ENCODE peak calls at places on chromosomes 7 and 10, in four cellular contexts. One of them, this sample, is unnamed.
A peak's percentile ranks its signal among the peaks of the same experiment; 100 is the strongest.

GRCh38 chr7:79897166-79897565 is 237.5 kb upstream of the GNAI1 start:
- DNase-seq in lung: no peak
- DNase-seq in cardiac muscle cell: no peak
- DNase-seq in CD14-positive monocyte: no peak
- DNase-seq in this sample: no peak

GRCh38 chr7:155643804-155644177 is 670 bp upstream of the RBM33 start:
- DNase-seq in cardiac muscle cell: peak; percentile 27
- DNase-seq in CD14-positive monocyte: no peak
- DNase-seq in lung: no peak
- DNase-seq in this sample: no peak

GRCh38 chr7:129041142-129041928 is 13.6 kb downstream of the TNPO3 start:
- DNase-seq in cardiac muscle cell: no peak
- DNase-seq in lung: no peak
- DNase-seq in CD14-positive monocyte: no peak
- DNase-seq in this sample: no peak

GRCh38 chr10:123999956-124000615 is 93.3 kb downstream of the CHST15 start:
- DNase-seq in CD14-positive monocyte: peak; percentile 41
- DNase-seq in lung: peak; percentile 25
- DNase-seq in cardiac muscle cell: no peak
- DNase-seq in this sample: no peak

GRCh38 chr7:33854951-33855350 is 50.4 kb upstream of the BMPER start:
- DNase-seq in CD14-positive monocyte: no peak
- DNase-seq in cardiac muscle cell: peak; percentile 57
- DNase-seq in lung: no peak
- DNase-seq in this sample: no peak

GRCh38 chr7:18798018-18798906 is 302.7 kb downstream of the HDAC9 start:
- DNase-seq in CD14-positive monocyte: no peak
- DNase-seq in lung: no peak
- DNase-seq in cardiac muscle cell: peak; percentile 60
- DNase-seq in this sample: no peak

GRCh38 chr7:139231513-139232376 is 708 bp downstream of the UBN2 start:
- DNase-seq in CD14-positive monocyte: no peak
- DNase-seq in lung: peak; percentile 37
- DNase-seq in cardiac muscle cell: peak; percentile 39
- DNase-seq in this sample: no peak

GRCh38 chr7:127252380-127252718 is 392 bp downstream of the GRM8 start:
- DNase-seq in CD14-positive monocyte: no peak
- DNase-seq in lung: no peak
- DNase-seq in cardiac muscle cell: no peak
- DNase-seq in this sample: no peak

GRCh38 chr10:72260588-72261322 is 13.0 kb upstream of the DDIT4 start:
- DNase-seq in cardiac muscle cell: peak; percentile 96
- DNase-seq in CD14-positive monocyte: peak; percentile 88
- DNase-seq in lung: peak; percentile 82
- DNase-seq in this sample: no peak

GRCh38 chr7:139635521-139636240 is 112.2 kb downstream of the CLEC2L start:
- DNase-seq in CD14-positive monocyte: peak; percentile 60
- DNase-seq in cardiac muscle cell: no peak
- DNase-seq in lung: no peak
- DNase-seq in this sample: no peak

GRCh38 chr7:94440460-94441039 is 45.9 kb downstream of the COL1A2 start:
- DNase-seq in cardiac muscle cell: no peak
- DNase-seq in CD14-positive monocyte: no peak
- DNase-seq in lung: no peak
- DNase-seq in this sample: no peak

GRCh38 chr7:22499044-22499443 is 944 bp downstream of the STEAP1B start:
- DNase-seq in cardiac muscle cell: no peak
- DNase-seq in lung: no peak
- DNase-seq in CD14-positive monocyte: no peak
- DNase-seq in this sample: no peak

GRCh38 chr10:117462424-117462792 is 80.1 kb upstream of the EMX2 start:
- DNase-seq in cardiac muscle cell: no peak
- DNase-seq in lung: no peak
- DNase-seq in CD14-positive monocyte: no peak
- DNase-seq in this sample: no peak

GRCh38 chr10:48634198-48634983 is 29.5 kb upstream of the ARHGAP22 start:
- DNase-seq in cardiac muscle cell: peak; percentile 96
- DNase-seq in CD14-positive monocyte: peak; percentile 80
- DNase-seq in lung: peak; percentile 38
- DNase-seq in this sample: no peak

GRCh38 chr7:520503-521161 is 986 bp upstream of the PDGFA start:
- DNase-seq in lung: no peak
- DNase-seq in cardiac muscle cell: peak; percentile 53
- DNase-seq in CD14-positive monocyte: no peak
- DNase-seq in this sample: no peak
- TF ChIP-seq CTCF in lung: no peak
- TF ChIP-seq CTCF in cardiac muscle cell: peak; percentile 34
- TF ChIP-seq CTCF in CD14-positive monocyte: no peak
- TF ChIP-seq CTCF in this sample: no peak

DNA sequence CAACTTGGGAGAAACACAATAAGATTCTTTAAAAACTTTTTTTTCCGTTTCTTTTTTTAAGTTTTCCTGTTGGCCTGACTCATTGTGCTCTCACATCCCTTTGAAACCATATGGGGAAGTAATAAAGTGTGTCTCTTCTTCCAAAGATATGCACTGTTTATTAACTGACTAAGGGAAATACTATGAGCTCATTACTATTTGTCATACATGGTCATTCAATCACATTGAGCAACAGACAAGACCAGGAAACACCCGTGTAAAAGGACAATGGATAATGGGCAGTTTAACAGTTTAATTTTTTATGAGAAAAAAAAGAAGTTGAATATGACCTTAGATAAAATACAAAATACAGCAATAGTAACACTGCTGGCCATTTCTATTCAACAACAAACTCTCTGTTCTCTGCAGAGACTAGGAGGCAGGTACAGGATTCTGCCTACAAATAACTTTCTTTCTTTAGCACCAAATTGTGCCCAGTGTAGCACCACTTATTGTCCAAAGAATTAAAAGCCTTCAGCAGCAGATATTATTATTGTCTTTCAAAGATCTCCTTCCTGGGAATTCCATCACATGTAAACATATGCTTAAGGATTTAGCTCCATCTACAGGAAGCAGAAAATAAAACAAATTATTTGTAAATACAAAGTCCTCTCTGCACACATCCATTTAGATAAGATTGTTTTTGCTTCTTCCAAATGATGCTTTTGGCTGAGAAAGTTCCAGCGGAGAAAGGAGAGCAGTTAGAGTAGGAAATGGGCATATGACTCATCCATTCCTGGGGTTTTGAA is 55.0 kb upstream of the AKR1E2 start:
- DNase-seq in CD14-positive monocyte: no peak
- DNase-seq in cardiac muscle cell: peak; percentile 85
- DNase-seq in lung: no peak
- DNase-seq in this sample: no peak
- TF ChIP-seq CTCF in CD14-positive monocyte: no peak
- TF ChIP-seq CTCF in cardiac muscle cell: peak; percentile 34
- TF ChIP-seq CTCF in lung: no peak
- TF ChIP-seq CTCF in this sample: no peak

GRCh38 chr10:21749788-21750187 is 215.8 kb downstream of the MLLT10 start:
- DNase-seq in cardiac muscle cell: peak; percentile 34
- DNase-seq in lung: no peak
- DNase-seq in CD14-positive monocyte: no peak
- DNase-seq in this sample: no peak
- TF ChIP-seq CTCF in cardiac muscle cell: no peak
- TF ChIP-seq CTCF in lung: no peak
- TF ChIP-seq CTCF in CD14-positive monocyte: no peak
- TF ChIP-seq CTCF in this sample: no peak

GRCh38 chr10:78948616-78949015 is 120.2 kb upstream of the ZMIZ1 start:
- DNase-seq in lung: no peak
- DNase-seq in cardiac muscle cell: no peak
- DNase-seq in CD14-positive monocyte: no peak
- DNase-seq in this sample: no peak
- TF ChIP-seq CTCF in lung: no peak
- TF ChIP-seq CTCF in cardiac muscle cell: no peak
- TF ChIP-seq CTCF in CD14-positive monocyte: no peak
- TF ChIP-seq CTCF in this sample: no peak

GRCh38 chr7:26368542-26368941 is 76.9 kb downstream of the SNX10 start:
- DNase-seq in lung: no peak
- DNase-seq in CD14-positive monocyte: no peak
- DNase-seq in cardiac muscle cell: no peak
- DNase-seq in this sample: no peak
- TF ChIP-seq CTCF in lung: no peak
- TF ChIP-seq CTCF in CD14-positive monocyte: no peak
- TF ChIP-seq CTCF in cardiac muscle cell: no peak
- TF ChIP-seq CTCF in this sample: no peak

GRCh38 chr10:58712982-58713381 is 200.3 kb downstream of the BICC1 start:
- DNase-seq in cardiac muscle cell: peak; percentile 29
- DNase-seq in CD14-positive monocyte: no peak
- DNase-seq in lung: no peak
- DNase-seq in this sample: no peak
- TF ChIP-seq CTCF in cardiac muscle cell: peak; percentile 33
- TF ChIP-seq CTCF in CD14-positive monocyte: no peak
- TF ChIP-seq CTCF in lung: no peak
- TF ChIP-seq CTCF in this sample: no peak

GRCh38 chr7:28668085-28668484 is 255.8 kb downstream of the CREB5 start:
- DNase-seq in CD14-positive monocyte: no peak
- DNase-seq in lung: no peak
- DNase-seq in cardiac muscle cell: no peak
- DNase-seq in this sample: no peak

GRCh38 chr7:28662236-28662635 is 249.9 kb downstream of the CREB5 start:
- DNase-seq in CD14-positive monocyte: no peak
- DNase-seq in cardiac muscle cell: no peak
- DNase-seq in lung: no peak
- DNase-seq in this sample: no peak

GRCh38 chr7:28669329-28669728 is 257.0 kb downstream of the CREB5 start:
- DNase-seq in cardiac muscle cell: no peak
- DNase-seq in CD14-positive monocyte: no peak
- DNase-seq in lung: no peak
- DNase-seq in this sample: no peak

GRCh38 chr7:28661826-28662225 is 249.5 kb downstream of the CREB5 start:
- DNase-seq in CD14-positive monocyte: no peak
- DNase-seq in cardiac muscle cell: no peak
- DNase-seq in lung: no peak
- DNase-seq in this sample: no peak

GRCh38 chr7:28666144-28666543 is 253.8 kb downstream of the CREB5 start:
- DNase-seq in CD14-positive monocyte: no peak
- DNase-seq in lung: no peak
- DNase-seq in cardiac muscle cell: no peak
- DNase-seq in this sample: no peak
- TF ChIP-seq CTCF in CD14-positive monocyte: no peak
- TF ChIP-seq CTCF in lung: no peak
- TF ChIP-seq CTCF in cardiac muscle cell: no peak
- TF ChIP-seq CTCF in this sample: no peak

GRCh38 chr10:84214612-84215235 is 10.6 kb downstream of the LRIT2 start:
- DNase-seq in cardiac muscle cell: peak; percentile 6
- DNase-seq in lung: no peak
- DNase-seq in CD14-positive monocyte: no peak
- DNase-seq in this sample: no peak
- TF ChIP-seq CTCF in cardiac muscle cell: peak; percentile 41
- TF ChIP-seq CTCF in lung: no peak
- TF ChIP-seq CTCF in CD14-positive monocyte: peak; percentile 66
- TF ChIP-seq CTCF in this sample: no peak

GRCh38 chr10:24938076-24938475 is 14.3 kb downstream of the PRTFDC1 start:
- DNase-seq in lung: no peak
- DNase-seq in CD14-positive monocyte: no peak
- DNase-seq in cardiac muscle cell: peak; percentile 13
- DNase-seq in this sample: no peak

GRCh38 chr10:24938525-24938924 is 13.9 kb downstream of the PRTFDC1 start:
- DNase-seq in cardiac muscle cell: no peak
- DNase-seq in lung: no peak
- DNase-seq in CD14-positive monocyte: no peak
- DNase-seq in this sample: no peak

GRCh38 chr10:24930427-24930826 is 22.0 kb downstream of the PRTFDC1 start:
- DNase-seq in CD14-positive monocyte: no peak
- DNase-seq in lung: no peak
- DNase-seq in cardiac muscle cell: no peak
- DNase-seq in this sample: no peak

GRCh38 chr10:24931236-24931635 is 21.2 kb downstream of the PRTFDC1 start:
- DNase-seq in CD14-positive monocyte: no peak
- DNase-seq in cardiac muscle cell: no peak
- DNase-seq in lung: no peak
- DNase-seq in this sample: no peak

DNA sequence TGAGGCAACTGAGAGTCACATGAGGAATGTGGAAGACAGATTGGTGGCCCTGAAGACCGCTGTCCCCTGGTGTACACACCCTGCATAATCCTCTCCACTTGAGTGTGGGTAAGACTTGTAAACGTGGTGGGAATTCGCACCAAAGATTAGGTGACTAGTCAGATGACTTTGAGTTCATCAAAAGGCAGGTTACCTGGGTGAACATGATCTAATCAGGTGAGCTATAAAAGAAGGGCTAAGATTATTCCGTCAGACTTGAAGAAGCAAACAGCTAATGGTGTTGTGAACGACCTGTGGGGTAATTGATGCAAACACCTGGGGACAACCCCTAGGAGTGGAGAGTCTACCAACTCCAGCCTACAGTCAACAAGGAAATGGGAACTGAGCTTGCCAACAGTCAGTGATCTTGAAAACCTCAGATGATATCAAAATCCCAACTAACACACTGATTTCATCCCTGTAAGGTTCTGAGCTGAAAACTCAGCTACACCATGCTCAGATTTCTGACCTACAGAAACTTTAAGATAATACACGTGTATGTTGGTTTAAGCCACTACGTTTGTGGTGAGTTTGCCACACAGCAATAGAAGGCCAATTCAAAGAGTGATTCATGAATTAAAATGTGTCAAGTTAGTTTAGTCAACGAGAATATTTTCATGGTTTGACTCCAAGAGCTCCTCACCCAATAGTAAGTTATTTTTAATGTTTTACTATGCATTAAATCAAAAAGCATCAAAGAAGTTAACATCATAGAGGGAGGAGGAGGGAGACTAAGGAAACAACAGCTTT is 16.7 kb downstream of the PRTFDC1 start:
- DNase-seq in lung: no peak
- DNase-seq in cardiac muscle cell: no peak
- DNase-seq in CD14-positive monocyte: no peak
- DNase-seq in this sample: no peak
- TF ChIP-seq CTCF in lung: no peak
- TF ChIP-seq CTCF in cardiac muscle cell: no peak
- TF ChIP-seq CTCF in CD14-positive monocyte: no peak
- TF ChIP-seq CTCF in this sample: no peak